ENCODE peak calls at places on chromosomes 6 and 20, in seven cellular contexts. F is spleen; Y is cardiac muscle cell; W is GM10248; X is transverse colon; R is psoas muscle; S is CD4-positive, alpha-beta T cell. J is an unnamed sample.

GRCh38 chr6:57302477-57302876 is 15.0 kb upstream of the PRIM2 start:
- DNase-seq in F (no peak), Y (no peak), W (no peak), X (no peak), R (no peak), S (no peak), J (no peak)

GRCh38 chr20:63534831-63535651 is 2.1 kb downstream of the PTK6 start:
- DNase-seq in F (peak), Y (no peak), W (no peak), X (peak), R (peak), S (no peak), J (no peak)

GRCh38 chr6:73030257-73030656 is 195.0 kb downstream of the KHDC1L start:
- DNase-seq in F (no peak), Y (no peak), W (peak), X (no peak), R (no peak), S (no peak), J (no peak)

GRCh38 chr6:10510592-10511367 is 10.4 kb upstream of the GCNT2 start:
- DNase-seq in F (peak), Y (peak), W (peak), X (peak), R (peak), S (peak), J (no peak)

GRCh38 chr20:58907481-58908137 is 55.1 kb downstream of the GNAS start:
- DNase-seq in F (peak), Y (peak), W (peak), X (peak), R (peak), S (peak), J (peak)

GRCh38 chr6:115302731-115303130 is 758.0 kb downstream of the FRK start:
- DNase-seq in F (no peak), Y (no peak), W (no peak), X (no peak), R (no peak), S (no peak), J (no peak)

GRCh38 chr6:107409942-107410341 is 49.4 kb downstream of the PDSS2 start:
- DNase-seq in F (no peak), Y (no peak), W (no peak), X (no peak), R (no peak), S (no peak), J (no peak)

GRCh38 chr6:16334671-16335070 is 96.3 kb downstream of the GMPR start:
- DNase-seq in F (no peak), Y (peak), W (no peak), X (peak), R (peak), S (no peak), J (peak)

GRCh38 chr20:48682529-48683385 is 145.0 kb downstream of the PREX1 start:
- DNase-seq in F (peak), Y (peak), W (no peak), X (peak), R (peak), S (no peak), J (peak)

GRCh38 chr6:53210821-53211220 is 62.2 kb upstream of the GCM1 start:
- DNase-seq in F (no peak), Y (no peak), W (no peak), X (no peak), R (no peak), S (no peak), J (no peak)

GRCh38 chr6:6969761-6970223 is 138.0 kb upstream of the RREB1 start:
- DNase-seq in F (no peak), Y (no peak), W (no peak), X (peak), R (no peak), S (no peak), J (no peak)

GRCh38 chr6:41896280-41896679 is 1.1 kb upstream of the USP49 start:
- DNase-seq in F (no peak), Y (no peak), W (no peak), X (no peak), R (no peak), S (no peak), J (no peak)

GRCh38 chr6:41901882-41902519 is 6.8 kb upstream of the USP49 start:
- DNase-seq in F (no peak), Y (peak), W (peak), X (peak), R (no peak), S (peak), J (no peak)
- TF ChIP-seq CTCF in F (no peak), Y (peak), W (peak), X (peak), R (peak), S (peak), J (peak)

DNA sequence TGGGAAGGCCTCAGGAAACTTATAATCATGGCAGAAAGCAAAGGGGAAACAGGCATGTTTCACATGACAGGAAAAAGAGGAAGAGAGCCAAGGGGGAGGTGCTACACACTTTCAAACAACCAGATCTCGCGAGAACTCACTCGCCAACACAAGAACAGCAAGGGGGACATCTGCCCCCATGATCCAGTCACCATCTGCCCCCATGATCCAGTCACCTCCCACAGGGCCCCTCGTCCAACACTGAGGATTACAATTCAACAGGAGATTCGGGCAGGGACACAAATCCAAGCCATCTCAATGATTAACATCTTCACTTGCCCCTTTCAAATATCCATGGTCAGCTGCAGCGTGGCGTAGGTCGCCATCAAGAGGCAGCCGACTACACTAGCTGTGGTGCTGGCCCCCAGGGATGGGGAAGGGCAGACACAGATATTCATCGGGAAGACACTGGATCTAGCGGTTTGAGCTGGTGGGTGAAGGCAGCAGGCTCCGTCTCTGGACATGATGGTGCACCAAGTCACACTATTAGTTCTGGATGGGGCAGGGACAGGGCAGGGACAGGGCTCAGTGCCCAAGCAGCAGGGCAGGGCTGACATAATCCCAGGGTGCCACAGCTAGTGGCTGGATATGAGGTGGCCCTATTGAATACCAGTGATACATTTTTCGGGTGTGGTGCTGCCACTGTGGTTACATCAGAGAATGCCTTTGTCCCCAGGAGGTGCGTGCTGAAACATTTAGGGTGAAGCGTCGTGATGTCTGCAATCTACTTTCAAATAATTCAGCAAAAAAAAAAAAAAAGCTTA is 31.6 kb downstream of the TUBB2B start:
- DNase-seq in F (no peak), Y (no peak), W (no peak), X (no peak), R (no peak), S (no peak), J (no peak)
- TF ChIP-seq CTCF in F (no peak), Y (no peak), W (no peak), X (no peak), R (peak), S (no peak), J (no peak)

GRCh38 chr6:4314201-4314707 is 178.9 kb upstream of the ECI2 start:
- DNase-seq in F (no peak), Y (no peak), W (no peak), X (no peak), R (no peak), S (no peak), J (no peak)

GRCh38 chr6:4316867-4317400 is 181.6 kb upstream of the ECI2 start:
- DNase-seq in F (no peak), Y (peak), W (no peak), X (peak), R (peak), S (no peak), J (peak)

GRCh38 chr6:4311976-4312860 is 176.8 kb upstream of the ECI2 start:
- DNase-seq in F (no peak), Y (no peak), W (no peak), X (no peak), R (no peak), S (no peak), J (no peak)

GRCh38 chr6:4309540-4309939 is 174.2 kb upstream of the ECI2 start:
- DNase-seq in F (no peak), Y (no peak), W (no peak), X (no peak), R (no peak), S (no peak), J (no peak)

GRCh38 chr6:4313044-4313686 is 177.8 kb upstream of the ECI2 start:
- DNase-seq in F (no peak), Y (peak), W (no peak), X (peak), R (no peak), S (no peak), J (peak)
- TF ChIP-seq CTCF in F (no peak), Y (peak), W (no peak), X (peak), R (peak), S (no peak), J (peak)

GRCh38 chr6:159108438-159108985 is 60.7 kb upstream of the FNDC1 start:
- DNase-seq in F (no peak), Y (peak), W (no peak), X (no peak), R (no peak), S (no peak), J (no peak)

GRCh38 chr6:159107451-159108260 is 61.5 kb upstream of the FNDC1 start:
- DNase-seq in F (peak), Y (no peak), W (no peak), X (peak), R (peak), S (peak), J (no peak)

GRCh38 chr6:159110748-159111147 is 58.5 kb upstream of the FNDC1 start:
- DNase-seq in F (no peak), Y (no peak), W (no peak), X (no peak), R (no peak), S (no peak), J (no peak)

GRCh38 chr6:159109391-159109790 is 59.8 kb upstream of the FNDC1 start:
- DNase-seq in F (no peak), Y (no peak), W (no peak), X (no peak), R (no peak), S (no peak), J (no peak)

GRCh38 chr6:159110013-159110412 is 59.2 kb upstream of the FNDC1 start:
- DNase-seq in F (no peak), Y (peak), W (no peak), X (no peak), R (no peak), S (no peak), J (no peak)
- TF ChIP-seq CTCF in F (peak), Y (peak), W (peak), X (peak), R (peak), S (peak), J (peak)

DNA sequence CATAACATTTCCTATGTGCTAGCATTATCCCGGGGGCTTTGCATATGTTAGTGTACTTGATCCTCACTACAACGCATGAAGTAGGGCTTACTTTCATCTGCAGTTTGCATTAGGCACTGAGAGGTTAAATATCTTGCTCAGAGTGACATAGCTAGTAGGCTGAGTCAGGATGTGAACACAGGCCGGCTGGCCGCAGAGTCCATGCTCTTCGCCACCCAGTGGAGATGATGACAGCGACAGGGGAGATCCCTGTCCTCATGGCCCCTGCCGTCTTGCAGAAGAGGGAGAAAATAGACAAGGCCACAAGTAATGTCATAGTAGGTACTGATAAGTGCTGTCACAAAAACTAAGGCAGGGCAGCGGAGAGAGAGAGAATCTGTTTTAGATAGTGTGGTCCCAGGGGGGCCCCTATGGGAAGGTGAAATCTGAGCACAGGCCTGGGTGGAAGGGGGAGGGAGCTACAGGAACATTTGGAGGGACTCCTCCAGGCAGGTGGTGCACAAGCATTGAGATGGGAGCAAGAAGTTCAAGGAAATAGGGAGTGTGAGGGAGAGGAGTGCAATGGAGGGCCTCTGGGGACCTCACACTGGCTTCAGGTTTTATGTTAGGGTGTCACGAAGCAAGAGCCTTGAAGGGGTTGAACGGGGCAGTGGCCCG is 46.8 kb downstream of the LYRM4 start:
- DNase-seq in F (no peak), Y (peak), W (no peak), X (no peak), R (no peak), S (no peak), J (no peak)
- TF ChIP-seq CTCF in F (no peak), Y (peak), W (no peak), X (no peak), R (no peak), S (no peak), J (no peak)